ENCODE peak calls at places on chromosomes 1 and 21, in seven cellular contexts. R is fibroblast of pulmonary artery; U is CD8-positive, alpha-beta memory T cell; X is T47D; N is NCI-H1417; Z is putamen; V is NCI-H2029. J is an unnamed sample.

GRCh38 chr1:4603317-4604110 is 50.9 kb upstream of the AJAP1 start:
- DNase-seq in Z (no peak), X (no peak), U (no peak), N (no peak), V (no peak), R (no peak), J (no peak)

GRCh38 chr21:41641821-41642368 is 125.0 kb downstream of the RIPK4 start:
- DNase-seq in N (no peak), V (no peak), R (peak; percentile 96), Z (no peak), U (no peak), X (no peak), J (no peak)

GRCh38 chr1:224116131-224116530 is 2.2 kb downstream of the FBXO28 start:
- DNase-seq in Z (peak; percentile 45), R (peak; percentile 72), U (no peak), X (peak; percentile 83), N (peak; percentile 23), V (peak; percentile 35), J (peak; percentile 54)

GRCh38 chr1:5484451-5485165 is 507.6 kb downstream of the NPHP4 start:
- DNase-seq in X (no peak), Z (no peak), N (no peak), V (no peak), R (no peak), U (no peak), J (no peak)

GRCh38 chr1:86410879-86411278 is 13.1 kb upstream of the CLCA2 start:
- DNase-seq in U (no peak), V (no peak), N (no peak), X (no peak), R (no peak), Z (no peak), J (no peak)

GRCh38 chr1:17404820-17405219 is 32.8 kb downstream of the PADI6 start:
- DNase-seq in V (no peak), X (no peak), R (no peak), Z (no peak), U (no peak), N (no peak), J (no peak)

GRCh38 chr1:178330153-178330552 is 166.6 kb downstream of the CLEC20A start:
- DNase-seq in U (no peak), R (no peak), N (no peak), Z (no peak), X (no peak), V (no peak), J (no peak)

GRCh38 chr1:50426108-50426700 is 3.0 kb upstream of the DMRTA2 start:
- DNase-seq in V (no peak), U (no peak), R (no peak), X (no peak), Z (no peak), N (no peak), J (no peak)

GRCh38 chr1:225849905-225850304 is 32.3 kb downstream of the TMEM63A start:
- DNase-seq in N (no peak), X (no peak), V (no peak), R (no peak), U (peak; percentile 75), Z (no peak), J (no peak)

GRCh38 chr21:44556879-44557278 is 1.7 kb downstream of the KRTAP10-3 start:
- DNase-seq in X (no peak), R (no peak), U (no peak), Z (no peak), N (peak; percentile 29), V (no peak), J (no peak)

GRCh38 chr1:109776911-109777310 is 13.2 kb upstream of the EPS8L3 start:
- DNase-seq in V (peak; percentile 27), R (peak; percentile 87), X (peak; percentile 82), N (peak; percentile 76), U (peak; percentile 82), Z (peak; percentile 80), J (peak; percentile 80)

GRCh38 chr1:52364235-52364839 is 1.7 kb downstream of the CC2D1B start:
- DNase-seq in U (no peak), R (no peak), N (no peak), Z (no peak), X (peak; percentile 22), V (no peak), J (no peak)

GRCh38 chr21:36859744-36860501 is 106.5 kb downstream of the HLCS start:
- DNase-seq in U (no peak), R (peak; percentile 54), X (peak; percentile 42), Z (no peak), V (peak; percentile 69), N (no peak), J (no peak)

GRCh38 chr1:235199441-235199840 is 38.4 kb upstream of the RBM34 start:
- DNase-seq in U (no peak), V (no peak), Z (no peak), X (no peak), R (peak; percentile 73), N (no peak), J (peak; percentile 38)

GRCh38 chr1:194117582-194117981 is 931.2 kb upstream of the B3GALT2 start:
- DNase-seq in Z (no peak), X (peak; percentile 41), R (no peak), V (no peak), U (no peak), N (no peak), J (no peak)

GRCh38 chr1:77683836-77684148 is 1.3 kb upstream of the ZZZ3 start:
- DNase-seq in R (no peak), Z (no peak), U (no peak), X (no peak), N (peak; percentile 52), V (peak; percentile 30), J (no peak)

GRCh38 chr1:197696372-197696771 is 78.9 kb downstream of the DENND1B start:
- DNase-seq in X (no peak), U (no peak), Z (no peak), N (no peak), V (no peak), R (peak; percentile 46), J (no peak)

GRCh38 chr21:32412162-32412997 is at the start of gene EVA1C:
- DNase-seq in X (peak; percentile 73), R (peak; percentile 77), Z (peak; percentile 49), U (peak; percentile 83), N (no peak), V (peak; percentile 24), J (peak; percentile 52)